ENCODE peak calls at places on chromosome 18, in seven cellular contexts. W is mesothelial cell of epicardium; M is M059J; Y is stimulated activated CD4-positive, alpha-beta T cell treated with anti-CD3 and anti-CD28 coated beads, Interleukin-15, amount 100 ng/mL, for 1 hour; I is LHCN-M2; N is AG04450; G is activated CD4-positive, alpha-beta T cell treated with anti-CD3 and anti-CD28 coated beads, Interleukin-2, amount 10 ng/mL, durations not matched to agents 7 days and 5 days. D is an unnamed sample.

GRCh38 chr18:515838-516237 is 15.3 kb upstream of the COLEC12 start:
- DNase-seq in W (no peak), M (no peak), Y (no peak), I (peak), N (no peak), G (no peak), D (no peak)

GRCh38 chr18:75896865-75897264 is 469.4 kb upstream of the SMIM21 start:
- DNase-seq in W (no peak), M (peak), Y (no peak), I (no peak), N (no peak), G (no peak), D (no peak)

GRCh38 chr18:57776767-57777166 is 26.3 kb downstream of the ATP8B1 start:
- DNase-seq in W (no peak), M (no peak), Y (no peak), I (no peak), N (no peak), G (no peak), D (no peak)

GRCh38 chr18:11994346-11994707 is 13.0 kb downstream of the IMPA2 start:
- DNase-seq in W (no peak), M (peak), Y (no peak), I (peak), N (no peak), G (no peak), D (no peak)

GRCh38 chr18:53660306-53660705 is 564.2 kb downstream of the MBD2 start:
- DNase-seq in W (no peak), M (no peak), Y (no peak), I (no peak), N (no peak), G (no peak), D (no peak)

GRCh38 chr18:67280843-67281242 is 235.7 kb downstream of the DSEL start:
- DNase-seq in W (no peak), M (no peak), Y (no peak), I (no peak), N (no peak), G (no peak), D (no peak)

GRCh38 chr18:26547302-26548143 is 830 bp downstream of the KCTD1 start:
- DNase-seq in W (peak), M (no peak), Y (no peak), I (no peak), N (peak), G (peak), D (peak)

GRCh38 chr18:59990121-59990818 is 90.5 kb downstream of the PMAIP1 start:
- DNase-seq in W (no peak), M (peak), Y (no peak), I (no peak), N (no peak), G (no peak), D (no peak)

GRCh38 chr18:26436176-26437031 is 111.9 kb downstream of the KCTD1 start:
- DNase-seq in W (no peak), M (peak), Y (no peak), I (peak), N (peak), G (no peak), D (no peak)

GRCh38 chr18:45954070-45954712 is 12.9 kb downstream of the EPG5 start:
- DNase-seq in W (no peak), M (peak), Y (no peak), I (peak), N (peak), G (no peak), D (no peak)

GRCh38 chr18:7234061-7234460 is 3.2 kb downstream of the LRRC30 start:
- DNase-seq in W (no peak), M (no peak), Y (no peak), I (no peak), N (no peak), G (no peak), D (no peak)

GRCh38 chr18:23135679-23136325 is 517 bp downstream of the CABLES1 start:
- DNase-seq in W (peak), M (peak), Y (no peak), I (peak), N (no peak), G (peak), D (peak)

GRCh38 chr18:74147491-74147778 is 199 bp downstream of the FBXO15 start:
- DNase-seq in W (no peak), M (no peak), Y (no peak), I (no peak), N (no peak), G (no peak), D (no peak)

GRCh38 chr18:14221689-14222088 is 89.5 kb upstream of the ZNF519 start:
- DNase-seq in W (no peak), M (no peak), Y (no peak), I (no peak), N (no peak), G (no peak), D (no peak)

GRCh38 chr18:22166070-22166972 is 3.1 kb upstream of the GATA6 start:
- DNase-seq in W (peak), M (no peak), Y (no peak), I (no peak), N (no peak), G (no peak), D (no peak)

GRCh38 chr18:12768622-12769021 is 65.8 kb downstream of the PSMG2 start:
- DNase-seq in W (no peak), M (peak), Y (no peak), I (peak), N (no peak), G (no peak), D (no peak)

GRCh38 chr18:76686737-76687231 is 135.6 kb upstream of the ZNF236 start:
- DNase-seq in W (no peak), M (peak), Y (no peak), I (peak), N (peak), G (peak), D (peak)

GRCh38 chr18:62384610-62385097 is 59.5 kb downstream of the TNFRSF11A start:
- DNase-seq in W (no peak), M (no peak), Y (no peak), I (no peak), N (no peak), G (no peak), D (no peak)

GRCh38 chr18:39611381-39612090 is 2045.9 kb upstream of the CELF4 start:
- DNase-seq in W (no peak), M (no peak), Y (no peak), I (no peak), N (no peak), G (no peak), D (no peak)

GRCh38 chr18:75248426-75249191 is 38.0 kb downstream of the TSHZ1 start:
- DNase-seq in W (no peak), M (no peak), Y (no peak), I (peak), N (no peak), G (no peak), D (no peak)

D was measured in activated T-cell treated with anti-CD3 and anti-CD28 coated beads, Interleukin-2, amount 50 U/mL, for 24 hours.